ENCODE peak calls at places on chromosomes 7 and 10, in ten cellular contexts. Q is GM06990, W is tibial artery, Y is GM23338, N is heart right ventricle, S is astrocyte of the spinal cord, G is dorsolateral prefrontal cortex, C is brain microvascular endothelial cell, I is fibroblast of the aortic adventitia, O is fibroblast of villous mesenchyme. K is an unnamed sample.

GRCh38 chr10:24947304-24948097 is 4.9 kb downstream of the PRTFDC1 start:
- DNase-seq in I (peak; percentile 75), Q (no peak), O (peak; percentile 45), Y (no peak), C (peak; percentile 32), G (no peak), S (peak; percentile 59), W (no peak), N (peak; percentile 20), K (peak; percentile 14)

GRCh38 chr7:13742719-13743640 is 246.5 kb downstream of the ETV1 start:
- DNase-seq in I (peak; percentile 70), S (peak; percentile 77), Y (peak; percentile 51), W (no peak), C (peak; percentile 66), N (peak; percentile 18), Q (no peak), G (peak; percentile 60), O (peak; percentile 64), K (peak; percentile 81)

GRCh38 chr10:80509403-80510161 is 28.1 kb upstream of the SH2D4B start:
- DNase-seq in S (peak; percentile 83), G (no peak), O (peak; percentile 91), N (peak; percentile 73), Q (no peak), Y (no peak), W (no peak), C (peak; percentile 86), I (peak; percentile 60), K (peak; percentile 80)

GRCh38 chr7:92794846-92795245 is 41.5 kb downstream of the CDK6 start:
- DNase-seq in I (no peak), Q (no peak), W (no peak), N (no peak), C (no peak), G (no peak), Y (no peak), S (no peak), O (peak; percentile 14), K (no peak)

GRCh38 chr10:129626309-129626708 is 159.3 kb downstream of the MGMT start:
- DNase-seq in I (no peak), C (no peak), Y (peak; percentile 35), G (no peak), O (no peak), N (no peak), S (no peak), Q (no peak), W (no peak), K (no peak)

GRCh38 chr7:101363734-101364374 is 1.2 kb downstream of the COL26A1 start:
- DNase-seq in C (no peak), N (peak; percentile 31), Q (peak; percentile 61), I (peak; percentile 60), O (peak; percentile 61), G (peak; percentile 77), W (peak; percentile 34), Y (peak; percentile 83), S (peak; percentile 49), K (peak; percentile 69)

GRCh38 chr7:12719141-12719919 is 31.9 kb downstream of the ARL4A start:
- DNase-seq in Q (no peak), N (no peak), W (peak; percentile 52), O (peak; percentile 74), Y (no peak), C (peak; percentile 55), I (peak; percentile 91), S (peak; percentile 85), G (no peak), K (peak; percentile 80)

GRCh38 chr10:118844731-118845573 is 90.2 kb upstream of the CACUL1 start:
- DNase-seq in Y (no peak), C (no peak), I (peak; percentile 5), O (peak; percentile 54), S (no peak), G (no peak), W (no peak), N (no peak), Q (no peak), K (peak; percentile 50)

GRCh38 chr7:8035190-8035589 is 66.6 kb downstream of the GLCCI1 start:
- DNase-seq in S (no peak), G (no peak), O (no peak), Y (peak; percentile 11), C (no peak), W (no peak), Q (no peak), I (no peak), N (no peak), K (no peak)

GRCh38 chr10:52668024-52668423 is 104.6 kb downstream of the MBL2 start:
- DNase-seq in Q (no peak), G (no peak), I (no peak), Y (no peak), S (peak; percentile 57), N (no peak), O (no peak), C (peak; percentile 10), W (no peak), K (no peak)

GRCh38 chr10:3396116-3396515 is 223.5 kb upstream of the PITRM1 start:
- DNase-seq in Y (no peak), S (no peak), N (no peak), O (no peak), W (no peak), I (no peak), C (no peak), Q (no peak), G (no peak), K (no peak)

GRCh38 chr10:10589540-10589939 is 428.1 kb upstream of the CELF2 start:
- DNase-seq in N (peak; percentile 54), I (peak; percentile 98), Q (peak; percentile 28), G (no peak), C (peak; percentile 97), W (peak; percentile 48), S (peak; percentile 73), Y (no peak), O (peak; percentile 80), K (peak; percentile 89)

DNA sequence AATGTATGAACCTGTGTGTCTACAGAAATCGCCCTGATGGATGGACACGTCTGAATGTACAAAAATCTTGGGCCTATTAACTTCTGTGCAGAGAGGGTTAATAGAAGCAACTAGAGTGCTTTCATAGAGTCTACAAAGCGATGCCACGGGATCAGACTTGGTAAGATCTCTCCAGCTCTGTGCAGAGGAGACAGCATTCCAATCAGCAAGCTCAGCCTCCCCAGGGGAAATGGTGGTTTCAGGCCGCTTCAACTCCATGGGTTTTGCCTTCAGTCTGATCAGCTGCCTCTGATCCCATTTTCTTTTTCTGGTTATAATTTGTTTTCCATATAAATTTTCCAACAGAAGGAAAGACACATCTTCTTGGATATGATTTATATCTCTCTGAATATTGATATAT is 35.1 kb upstream of the COBL start:
- DNase-seq in O (no peak), G (no peak), S (peak; percentile 4), I (peak; percentile 24), Q (no peak), Y (no peak), C (peak; percentile 66), W (no peak), N (no peak), K (peak; percentile 15)
- TF ChIP-seq CTCF in O (no peak), G (no peak), S (no peak), I (no peak), Q (no peak), Y (no peak), C (no peak), W (no peak), N (no peak), K (no peak)

GRCh38 chr7:50780436-50780835 is 2.3 kb downstream of the GRB10 start:
- DNase-seq in N (no peak), S (no peak), I (no peak), Q (no peak), Y (no peak), C (no peak), G (no peak), O (no peak), W (no peak), K (no peak)

GRCh38 chr7:50783304-50783703 is 608 bp upstream of the GRB10 start:
- DNase-seq in N (no peak), W (no peak), I (no peak), C (no peak), S (no peak), O (no peak), Q (no peak), Y (no peak), G (no peak), K (no peak)

GRCh38 chr7:50781894-50782293 is 802 bp downstream of the GRB10 start:
- DNase-seq in W (no peak), N (no peak), I (no peak), O (no peak), C (no peak), S (no peak), Q (no peak), Y (no peak), G (no peak), K (no peak)

GRCh38 chr7:50782376-50783208 is at the start of gene GRB10:
- DNase-seq in I (no peak), O (peak; percentile 28), G (peak; percentile 87), Q (no peak), W (no peak), S (peak; percentile 33), Y (peak; percentile 92), C (no peak), N (peak; percentile 37), K (peak; percentile 39)

DNA sequence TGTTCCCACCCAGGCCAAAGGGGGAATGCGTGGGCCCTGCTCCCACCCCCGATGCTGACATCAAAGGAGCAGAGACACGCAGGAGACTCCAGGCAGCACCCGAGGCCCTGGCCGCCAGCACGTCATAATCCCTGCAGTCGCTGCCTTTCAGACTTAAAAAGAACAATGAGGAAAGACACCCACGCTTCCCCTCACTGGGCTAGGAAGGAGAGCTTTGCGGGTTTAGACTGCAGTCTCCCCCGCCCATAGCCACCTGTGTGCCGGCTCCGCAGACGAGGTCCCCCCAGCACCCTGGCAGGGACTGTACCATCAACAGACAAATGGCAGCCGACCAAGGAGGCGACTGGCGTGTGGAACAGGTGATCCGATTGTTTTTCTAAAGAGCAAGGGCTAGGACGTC is 1.3 kb downstream of the GRB10 start:
- DNase-seq in Q (no peak), S (no peak), C (no peak), N (peak; percentile 24), Y (no peak), O (no peak), W (no peak), G (no peak), I (no peak), K (no peak)
- H3K4me3 ChIP-seq in Q (no peak overlapping the region), S (no peak overlapping the region), C (no peak overlapping the region), N (peak overlapping the region; percentile 14), Y (peak overlapping the region; percentile 88), O (no peak overlapping the region), W (peak overlapping the region; percentile 62), G (peak overlapping the region; percentile 26), I (no peak overlapping the region), K (no peak overlapping the region)

DNA sequence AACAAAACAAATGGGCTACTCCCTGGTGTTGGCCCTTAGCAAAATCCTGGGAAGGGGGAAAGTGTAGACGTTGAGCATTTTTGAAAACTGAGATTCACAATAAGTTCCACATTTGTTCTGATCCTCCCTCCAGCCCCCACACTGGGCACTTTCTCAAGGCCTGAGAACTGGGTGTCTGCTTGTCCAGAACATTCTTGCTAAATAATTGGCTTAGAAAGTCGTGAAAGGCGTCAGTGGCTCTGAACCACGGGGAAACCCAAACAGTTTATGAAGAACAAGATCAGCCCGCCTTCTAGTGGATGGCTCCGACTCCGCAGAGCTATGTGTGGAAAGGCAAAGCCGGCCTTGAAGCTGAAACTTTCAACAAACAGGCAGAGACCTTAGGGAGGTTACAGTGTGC is 370.1 kb downstream of the PRPF18 start:
- DNase-seq in C (peak; percentile 85), Q (no peak), G (no peak), W (peak; percentile 93), N (peak; percentile 59), S (peak; percentile 72), I (peak; percentile 93), Y (peak; percentile 59), O (peak; percentile 88), K (peak; percentile 95)
- TF ChIP-seq CTCF in C (peak; percentile 67), Q (no peak), G (peak; percentile 39), W (peak; percentile 70), N (peak; percentile 60), S (peak; percentile 49), I (peak; percentile 78), Y (no peak), O (peak; percentile 41), K (peak; percentile 89)

GRCh38 chr10:71770789-71771188 is 2.5 kb downstream of the VSIR start:
- DNase-seq in S (no peak), Y (no peak), C (no peak), Q (no peak), O (peak; percentile 80), G (no peak), I (no peak), W (no peak), N (no peak), K (peak; percentile 55)
- H3K4me3 ChIP-seq in S (no peak overlapping the region), Y (no peak overlapping the region), C (no peak overlapping the region), Q (no peak overlapping the region), O (no peak overlapping the region), G (no peak overlapping the region), I (no peak overlapping the region), W (peak overlapping the region; percentile 82), N (peak overlapping the region; percentile 64), K (no peak overlapping the region)